ENCODE peak calls at places on chromosomes 5 and 9, in six cellular contexts. H is stomach, F is ovary, Y is body of pancreas, P is breast epithelium, D is uterus. G is an unnamed sample. For H3K27me3, the result is how much of the 10 kb centered on the place peaks cover.

GRCh38 chr5:101047181-101047580 is 144.1 kb upstream of the ST8SIA4 start:
- DNase-seq in Y (no peak), H (no peak), P (no peak), F (no peak), D (no peak), G (no peak)

GRCh38 chr9:34590376-34591090 is 1.0 kb upstream of the CNTFR start:
- DNase-seq in P (no peak), Y (no peak), H (no peak), D (peak), F (no peak), G (no peak)

GRCh38 chr5:174204914-174205313 is 159.4 kb downstream of the NSG2 start:
- DNase-seq in Y (peak), H (no peak), D (no peak), P (no peak), F (no peak), G (no peak)

GRCh38 chr5:65190328-65191053 is 291.2 kb downstream of the ADAMTS6 start:
- DNase-seq in Y (no peak), F (no peak), D (no peak), H (no peak), P (no peak), G (peak)

GRCh38 chr5:102801375-102801774 is 46.3 kb downstream of the PAM start:
- DNase-seq in D (no peak), F (no peak), Y (no peak), P (no peak), H (no peak), G (no peak)

GRCh38 chr9:91111876-91112275 is 249.8 kb downstream of the AUH start:
- DNase-seq in D (no peak), Y (no peak), P (no peak), H (no peak), F (no peak), G (no peak)

GRCh38 chr9:70902705-70903131 is 218.7 kb downstream of the TRPM3 start:
- DNase-seq in P (no peak), Y (no peak), D (peak), H (no peak), F (no peak), G (peak)

GRCh38 chr5:123949043-123949804 is 437.2 kb downstream of the CSNK1G3 start:
- DNase-seq in Y (no peak), H (no peak), D (no peak), P (no peak), F (no peak), G (no peak)

GRCh38 chr5:178785999-178786398 is 55.5 kb upstream of the ZNF354A start:
- DNase-seq in Y (no peak), D (no peak), H (no peak), F (no peak), P (no peak), G (no peak)

DNA sequence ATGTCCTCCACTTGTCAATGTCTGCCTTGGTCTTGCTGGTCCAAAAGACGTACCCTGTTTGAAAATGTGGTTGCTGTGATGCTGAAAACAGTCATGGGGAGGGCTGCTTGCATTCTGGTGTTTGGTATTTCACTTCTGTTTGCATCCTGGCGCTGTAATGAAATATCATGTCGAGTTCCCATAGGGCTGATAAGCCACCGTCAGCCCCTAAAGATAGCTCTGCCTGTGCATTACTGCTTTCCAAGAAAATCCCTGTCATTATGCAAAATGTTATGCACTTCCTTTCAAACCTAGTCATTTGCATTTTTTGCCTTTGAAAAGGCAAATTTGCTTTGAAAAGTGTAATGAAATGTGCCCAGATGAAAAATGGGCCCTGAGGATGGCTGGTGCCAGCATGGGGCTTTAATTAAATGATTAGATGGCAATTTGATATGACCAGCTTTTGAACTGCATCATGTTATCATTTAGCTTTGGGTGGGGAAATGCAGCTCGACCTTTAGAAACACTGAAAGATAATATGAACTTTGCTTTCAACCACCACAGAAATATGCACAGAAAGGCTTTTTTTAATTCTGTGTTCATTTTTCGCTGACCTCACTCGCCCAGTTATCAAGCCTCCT is 374.4 kb upstream of the SGCD start:
- DNase-seq in P (no peak), Y (no peak), F (no peak), D (no peak), H (no peak), G (no peak)
- H3K27me3 ChIP-seq in P (under half), Y (under half), F (under half), D (under half), H (under half), G (under half)

DNA sequence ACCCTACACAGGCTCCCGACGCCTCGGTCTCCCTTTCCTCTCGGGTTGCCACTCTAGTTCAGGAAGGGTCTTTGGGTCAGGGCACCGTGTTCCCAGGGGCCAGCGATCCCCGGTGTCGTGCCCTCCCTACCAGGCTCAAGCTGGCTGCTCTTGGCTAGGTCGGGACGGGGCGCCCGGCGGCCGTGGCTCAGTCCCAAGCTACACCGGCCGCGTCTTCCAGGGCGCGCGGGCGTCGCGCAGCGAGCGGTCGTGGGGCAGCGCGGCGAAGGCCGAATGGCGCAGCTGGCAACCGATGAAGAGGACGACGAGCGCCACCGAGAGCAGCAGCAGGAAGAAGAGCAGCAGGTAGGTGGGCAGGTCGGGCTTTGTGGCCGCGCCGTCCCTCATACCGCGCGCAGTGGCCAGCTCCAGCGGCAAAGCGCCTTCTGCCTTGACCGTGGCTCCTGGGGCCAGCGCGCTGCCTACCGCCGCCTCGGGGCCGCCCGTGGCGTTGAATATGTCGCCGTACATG is 892 bp downstream of the SMIM32 start:
- DNase-seq in H (no peak), D (no peak), F (no peak), Y (no peak), P (no peak), G (no peak)
- H3K27me3 ChIP-seq in H (under half), D (under half), F (under half), Y (under half), P (under half), G (under half)

DNA sequence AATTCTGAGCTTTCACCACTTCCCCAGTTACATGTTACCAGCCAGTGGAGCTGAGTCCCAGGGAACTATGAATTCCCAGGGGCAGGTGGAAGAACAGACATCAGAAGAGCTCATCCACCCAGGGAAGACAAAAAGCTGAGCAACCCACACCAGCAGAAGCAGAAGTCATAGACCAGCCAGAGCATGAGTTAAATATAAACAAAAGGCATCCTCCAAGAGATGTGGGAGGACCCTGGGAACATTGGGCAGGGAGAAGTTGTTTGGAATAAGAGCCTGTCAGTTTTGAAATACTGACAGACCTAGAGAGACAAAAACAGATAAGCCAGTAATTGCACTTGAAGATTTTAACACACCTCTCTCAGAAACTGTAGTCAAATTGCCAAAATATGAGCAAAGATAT is 102.3 kb upstream of the LMX1B start:
- DNase-seq in P (no peak), Y (no peak), H (no peak), F (peak), D (no peak), G (no peak)
- H3K27me3 ChIP-seq in P (under half), Y (under half), H (under half), F (under half), D (under half), G (under half)

DNA sequence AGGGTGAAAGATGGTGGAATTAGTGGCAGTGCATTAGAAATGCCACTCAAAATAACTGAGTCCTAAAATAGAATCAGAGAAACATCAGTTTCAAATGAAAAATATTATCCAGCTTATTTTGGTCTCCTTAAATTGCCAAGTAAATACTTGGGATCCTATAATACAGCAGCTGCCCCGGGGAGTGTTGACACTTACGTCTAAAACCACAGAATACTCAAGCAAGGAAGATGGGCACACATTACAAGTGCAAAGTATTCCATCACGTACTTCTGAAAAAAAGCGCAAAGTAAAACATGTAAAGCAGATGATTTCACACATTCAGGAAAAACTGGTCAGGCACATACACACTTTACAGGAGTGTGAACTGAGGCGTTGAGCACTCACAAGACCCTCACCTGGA is 2.4 kb upstream of the ARHGEF37 start:
- DNase-seq in H (no peak), D (no peak), P (no peak), F (no peak), Y (no peak), G (no peak)
- H3K27me3 ChIP-seq in H (under half), D (under half), P (under half), F (under half), Y (under half), G (under half)

DNA sequence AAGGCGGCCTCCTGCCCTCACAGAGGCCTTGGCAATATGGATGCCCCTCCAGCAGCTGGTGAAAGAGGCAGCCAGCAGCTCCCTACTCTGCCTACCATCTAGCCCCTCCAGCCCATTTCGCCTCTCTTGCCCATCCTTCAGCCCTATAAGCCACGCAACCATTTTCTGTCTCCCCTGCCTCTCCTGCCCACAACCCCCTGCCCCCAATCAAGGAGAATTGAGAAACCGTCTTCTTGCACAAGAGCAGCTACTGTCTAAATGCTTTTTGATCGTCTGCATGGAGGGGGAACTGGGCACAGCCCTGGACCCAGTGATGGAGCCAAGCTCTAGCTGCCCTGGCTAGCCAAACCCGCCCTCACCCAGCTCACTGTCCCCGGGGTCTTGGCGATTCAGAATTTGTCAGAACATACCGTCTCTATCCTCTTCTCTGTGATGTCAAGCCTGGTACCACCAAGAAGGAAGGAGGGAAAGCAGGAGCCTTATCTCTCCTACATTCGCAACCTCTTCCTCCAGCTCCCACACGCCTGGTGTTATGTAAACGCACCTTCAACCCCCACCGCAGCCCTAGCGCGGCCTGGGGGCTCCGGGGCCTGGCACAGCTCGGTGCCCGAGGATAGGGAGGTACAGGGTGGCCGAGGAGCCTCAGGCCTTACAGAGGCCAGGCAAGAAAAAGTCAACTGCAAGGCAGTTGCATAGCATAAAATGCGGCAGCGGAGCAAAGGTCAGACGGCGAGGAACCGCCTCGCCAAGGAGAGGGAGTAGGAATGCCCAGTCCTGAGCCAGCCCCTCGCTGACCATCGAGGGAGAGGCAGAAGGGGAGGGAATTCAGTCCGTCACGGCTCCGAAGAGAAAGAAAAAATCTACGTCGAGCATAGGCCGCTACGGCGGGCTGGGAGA is 1.1 kb downstream of the SPRY4 start:
- DNase-seq in D (peak), H (peak), F (no peak), P (no peak), Y (no peak), G (no peak)
- H3K27me3 ChIP-seq in D (under half), H (under half), F (under half), P (under half), Y (under half), G (under half)

G was measured in BJ.